ENCODE peak calls at places on chromosomes 5 and 9, in four cellular contexts. One of them, this sample, is unnamed.

GRCh38 chr5:44707721-44708120 is 101.0 kb upstream of the MRPS30 start:
- DNase-seq in HepG2: no peak
- DNase-seq in WTC11: no peak
- DNase-seq in K562: no peak
- DNase-seq in this sample: no peak

GRCh38 chr5:172909931-172910502 is 49.2 kb upstream of the RPL26L1 start:
- DNase-seq in HepG2: no peak
- DNase-seq in K562: no peak
- DNase-seq in WTC11: no peak
- DNase-seq in this sample: no peak

GRCh38 chr5:171647043-171647899 is 138.3 kb upstream of the SMIM23 start:
- DNase-seq in K562: peak
- DNase-seq in WTC11: no peak
- DNase-seq in HepG2: peak
- DNase-seq in this sample: no peak

GRCh38 chr5:35788724-35789123 is 68.0 kb upstream of the IL7R start:
- DNase-seq in WTC11: no peak
- DNase-seq in K562: no peak
- DNase-seq in HepG2: no peak
- DNase-seq in this sample: no peak

GRCh38 chr5:100232730-100233129 is 302.4 kb upstream of the FAM174A start:
- DNase-seq in WTC11: no peak
- DNase-seq in HepG2: no peak
- DNase-seq in K562: no peak
- DNase-seq in this sample: no peak

GRCh38 chr9:33137271-33137670 is 29.9 kb downstream of the B4GALT1 start:
- DNase-seq in K562: no peak
- DNase-seq in HepG2: no peak
- DNase-seq in WTC11: no peak
- DNase-seq in this sample: no peak

GRCh38 chr9:98411981-98412561 is 156.6 kb upstream of the TBC1D2 start:
- DNase-seq in HepG2: no peak
- DNase-seq in WTC11: no peak
- DNase-seq in K562: no peak
- DNase-seq in this sample: no peak

GRCh38 chr5:132029609-132030008 is 18.2 kb upstream of the ACSL6 start:
- DNase-seq in HepG2: no peak
- DNase-seq in WTC11: no peak
- DNase-seq in K562: no peak
- DNase-seq in this sample: no peak

GRCh38 chr5:163321511-163321910 is 115.9 kb upstream of the CCNG1 start:
- DNase-seq in WTC11: no peak
- DNase-seq in HepG2: no peak
- DNase-seq in K562: no peak
- DNase-seq in this sample: no peak

GRCh38 chr9:98101868-98102273 is 17.2 kb downstream of the TRIM14 start:
- DNase-seq in WTC11: no peak
- DNase-seq in K562: no peak
- DNase-seq in HepG2: no peak
- DNase-seq in this sample: no peak

GRCh38 chr9:99682378-99682777 is 139.3 kb upstream of the NR4A3 start:
- DNase-seq in WTC11: no peak
- DNase-seq in HepG2: no peak
- DNase-seq in K562: no peak
- DNase-seq in this sample: no peak

GRCh38 chr9:129283705-129284606 is 105.9 kb upstream of the IER5L start:
- DNase-seq in K562: no peak
- DNase-seq in WTC11: no peak
- DNase-seq in HepG2: no peak
- DNase-seq in this sample: no peak

GRCh38 chr5:107900721-107901120 is 230.0 kb upstream of the EFNA5 start:
- DNase-seq in WTC11: no peak
- DNase-seq in HepG2: no peak
- DNase-seq in K562: no peak
- DNase-seq in this sample: no peak

DNA sequence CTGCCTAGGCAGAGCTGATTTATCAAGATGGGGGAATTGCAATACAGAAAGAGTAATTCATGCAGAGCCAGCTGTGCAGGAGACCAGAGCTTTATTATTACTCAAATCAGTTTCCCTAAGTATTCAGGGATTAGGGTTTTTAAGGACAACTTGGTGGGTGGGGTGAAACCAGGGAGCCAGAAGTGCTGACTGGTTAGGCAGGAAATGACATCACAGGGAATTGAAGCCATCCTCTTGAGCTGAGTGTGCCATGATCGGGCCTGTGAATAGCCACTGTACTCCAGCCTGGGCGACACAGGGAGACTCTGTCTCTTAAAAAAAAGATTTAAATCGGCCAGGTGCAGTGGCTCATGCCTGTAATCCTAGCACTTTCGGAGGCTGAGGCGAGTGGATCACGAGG is 45.3 kb upstream of the CDK5RAP2 start:
- DNase-seq in HepG2: no peak
- DNase-seq in WTC11: no peak
- DNase-seq in K562: no peak
- DNase-seq in this sample: no peak
- TF ChIP-seq ELF4 in HepG2: no peak
- TF ChIP-seq ELF4 in WTC11: no peak
- TF ChIP-seq ELF4 in K562: no peak
- TF ChIP-seq ELF4 in this sample: no peak

GRCh38 chr5:154422298-154422697 is 23.5 kb upstream of the SAP30L start:
- DNase-seq in HepG2: no peak
- DNase-seq in WTC11: no peak
- DNase-seq in K562: peak
- DNase-seq in this sample: no peak
- TF ChIP-seq SP1 in HepG2: no peak
- TF ChIP-seq SP1 in WTC11: no peak
- TF ChIP-seq SP1 in K562: no peak
- TF ChIP-seq SP1 in this sample: no peak

GRCh38 chr5:103260951-103261350 is 2.4 kb downstream of the MACIR start:
- DNase-seq in HepG2: no peak
- DNase-seq in WTC11: no peak
- DNase-seq in K562: no peak
- DNase-seq in this sample: no peak

GRCh38 chr5:103256178-103256577 is 2.4 kb upstream of the MACIR start:
- DNase-seq in K562: peak
- DNase-seq in HepG2: peak
- DNase-seq in WTC11: no peak
- DNase-seq in this sample: no peak

GRCh38 chr5:103259705-103260355 is 1.3 kb downstream of the MACIR start:
- DNase-seq in HepG2: peak
- DNase-seq in WTC11: peak
- DNase-seq in K562: peak
- DNase-seq in this sample: peak

GRCh38 chr5:103258368-103258956 is at the start of gene MACIR:
- DNase-seq in K562: peak
- DNase-seq in HepG2: peak
- DNase-seq in WTC11: peak
- DNase-seq in this sample: peak

GRCh38 chr5:103258957-103259704 is 568 bp downstream of the MACIR start:
- DNase-seq in HepG2: peak
- DNase-seq in K562: peak
- DNase-seq in WTC11: peak
- DNase-seq in this sample: peak
- TF ChIP-seq ELF4 in HepG2: peak
- TF ChIP-seq ELF4 in K562: no peak
- TF ChIP-seq ELF4 in WTC11: peak
- TF ChIP-seq ELF4 in this sample: no peak

DNA sequence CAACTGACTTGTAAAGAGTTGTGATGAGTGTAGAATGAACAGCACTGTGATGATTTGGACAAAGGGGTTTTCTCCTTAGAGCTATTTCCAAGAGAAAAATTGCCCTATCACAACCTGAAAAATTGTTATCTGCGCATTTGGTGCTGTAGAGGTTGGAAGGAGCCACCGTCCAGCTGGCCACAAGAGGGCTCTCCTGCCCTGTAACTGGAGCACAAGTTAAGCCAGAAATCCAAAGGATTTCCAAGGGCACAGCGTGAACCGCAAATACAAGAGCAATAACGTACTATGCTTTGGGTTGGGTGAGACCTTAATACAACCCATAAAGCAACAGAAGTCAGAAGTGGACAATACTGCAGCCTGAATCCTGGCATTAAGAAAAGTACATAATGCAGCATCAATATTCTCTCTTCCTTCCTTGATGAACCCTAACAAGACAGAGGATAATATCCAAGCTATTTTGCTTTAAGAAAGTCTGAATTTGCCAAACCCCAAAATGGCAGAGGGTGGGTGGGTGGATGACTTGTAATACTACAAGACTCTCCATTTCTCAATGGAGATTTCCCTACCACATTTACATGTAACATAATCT is 56.8 kb upstream of the SMIM32 start:
- DNase-seq in HepG2: peak
- DNase-seq in WTC11: peak
- DNase-seq in K562: peak
- DNase-seq in this sample: peak
- TF ChIP-seq SP1 in HepG2: no peak
- TF ChIP-seq SP1 in WTC11: no peak
- TF ChIP-seq SP1 in K562: no peak
- TF ChIP-seq SP1 in this sample: no peak

DNA sequence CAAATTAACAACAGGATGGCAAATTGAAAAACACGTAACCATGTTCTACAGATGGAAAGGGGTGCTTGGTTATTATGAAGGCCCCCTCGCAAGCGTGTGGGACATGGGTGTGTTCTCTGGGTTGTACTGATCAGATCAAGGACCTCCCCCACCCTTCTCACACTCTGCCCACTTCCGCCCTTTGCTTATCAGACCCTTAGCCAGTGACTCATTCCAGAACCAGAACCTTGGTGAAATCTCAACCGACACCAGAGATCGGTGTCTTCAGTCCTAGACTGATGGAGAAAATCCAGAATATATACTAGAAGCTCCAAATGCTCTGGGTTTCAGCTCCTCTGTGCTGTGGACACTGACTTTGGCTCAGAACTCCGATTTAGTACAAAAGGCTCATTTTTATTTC is 64.9 kb downstream of the PTTG1 start:
- DNase-seq in WTC11: no peak
- DNase-seq in K562: no peak
- DNase-seq in HepG2: no peak
- DNase-seq in this sample: no peak
- TF ChIP-seq ELF4 in WTC11: no peak
- TF ChIP-seq ELF4 in K562: no peak
- TF ChIP-seq ELF4 in HepG2: no peak
- TF ChIP-seq ELF4 in this sample: no peak

GRCh38 chr9:113991714-113992113 is 86.4 kb downstream of the AMBP start:
- DNase-seq in K562: no peak
- DNase-seq in HepG2: no peak
- DNase-seq in WTC11: no peak
- DNase-seq in this sample: no peak

GRCh38 chr9:113995963-113996362 is 82.1 kb downstream of the AMBP start:
- DNase-seq in HepG2: no peak
- DNase-seq in K562: no peak
- DNase-seq in WTC11: no peak
- DNase-seq in this sample: no peak

GRCh38 chr9:113992994-113993393 is 85.1 kb downstream of the AMBP start:
- DNase-seq in K562: no peak
- DNase-seq in WTC11: no peak
- DNase-seq in HepG2: no peak
- DNase-seq in this sample: no peak

GRCh38 chr9:113992276-113992951 is 85.7 kb downstream of the AMBP start:
- DNase-seq in WTC11: no peak
- DNase-seq in K562: no peak
- DNase-seq in HepG2: no peak
- DNase-seq in this sample: no peak

GRCh38 chr9:113993838-113994540 is 84.1 kb downstream of the AMBP start:
- DNase-seq in HepG2: no peak
- DNase-seq in WTC11: no peak
- DNase-seq in K562: no peak
- DNase-seq in this sample: no peak
- TF ChIP-seq SP1 in HepG2: no peak
- TF ChIP-seq SP1 in WTC11: no peak
- TF ChIP-seq SP1 in K562: no peak
- TF ChIP-seq SP1 in this sample: no peak

This sample was measured in HEK293T.